ENCODE peak calls at places on chromosomes 16 and 17, in five cellular contexts. G is CD4-positive, CD25-positive, alpha-beta regulatory T cell; H is Panc1; B is GM23248; O is CD4-positive, alpha-beta memory T cell. R is an unnamed sample.

GRCh38 chr17:36524428-36524876 is 10.2 kb downstream of the MYO19 start:
- DNase-seq in G (no peak), H (no peak), B (peak; percentile 37), O (no peak), R (no peak)

GRCh38 chr17:55285340-55286301 is 20.9 kb downstream of the HLF start:
- DNase-seq in G (no peak), H (no peak), B (peak; percentile 52), O (no peak), R (no peak)

GRCh38 chr16:23320695-23321094 is 18.6 kb downstream of the SCNN1B start:
- DNase-seq in G (no peak), H (no peak), B (no peak), O (no peak), R (no peak)

GRCh38 chr17:33262724-33263123 is 30.4 kb downstream of the ASIC2 start:
- DNase-seq in G (no peak), H (no peak), B (no peak), O (no peak), R (no peak)

GRCh38 chr17:70987867-70988340 is 818.6 kb downstream of the KCNJ2 start:
- DNase-seq in G (no peak), H (no peak), B (no peak), O (no peak), R (peak; percentile 67)

GRCh38 chr17:33687831-33688230 is 394.7 kb upstream of the ASIC2 start:
- DNase-seq in G (no peak), H (no peak), B (no peak), O (no peak), R (no peak)

GRCh38 chr16:58755989-58756649 is 22.0 kb upstream of the GOT2 start:
- DNase-seq in G (peak; percentile 58), H (peak; percentile 43), B (peak; percentile 86), O (peak; percentile 76), R (no peak)

GRCh38 chr16:56268799-56269198 is 77.5 kb downstream of the GNAO1 start:
- DNase-seq in G (no peak), H (no peak), B (no peak), O (no peak), R (no peak)

GRCh38 chr16:50335198-50335958 is 33.4 kb downstream of the BRD7 start:
- DNase-seq in G (peak; percentile 54), H (no peak), B (peak; percentile 28), O (peak; percentile 71), R (no peak)

GRCh38 chr16:27401768-27402568 is at the start of gene IL21R:
- DNase-seq in G (peak; percentile 79), H (no peak), B (peak; percentile 92), O (peak; percentile 87), R (no peak)

GRCh38 chr17:81383504-81384421 is 11.5 kb upstream of the BAHCC1 start:
- DNase-seq in G (no peak), H (no peak), B (no peak), O (no peak), R (no peak)

GRCh38 chr16:73176577-73177013 is 128.7 kb upstream of the ZFHX3 start:
- DNase-seq in G (no peak), H (peak; percentile 30), B (peak; percentile 96), O (no peak), R (no peak)

GRCh38 chr16:57529324-57530103 is 6.9 kb downstream of the CCDC102A start:
- DNase-seq in G (no peak), H (no peak), B (no peak), O (no peak), R (no peak)

GRCh38 chr16:84247844-84248243 is 8.0 kb upstream of the KCNG4 start:
- DNase-seq in G (no peak), H (no peak), B (peak; percentile 68), O (no peak), R (no peak)

GRCh38 chr17:45190503-45191282 is 29.0 kb downstream of the HEXIM2 start:
- DNase-seq in G (no peak), H (no peak), B (no peak), O (no peak), R (no peak)

GRCh38 chr17:79991924-79992656 is 43.6 kb downstream of the TBC1D16 start:
- DNase-seq in G (no peak), H (no peak), B (peak; percentile 27), O (no peak), R (no peak)

DNA sequence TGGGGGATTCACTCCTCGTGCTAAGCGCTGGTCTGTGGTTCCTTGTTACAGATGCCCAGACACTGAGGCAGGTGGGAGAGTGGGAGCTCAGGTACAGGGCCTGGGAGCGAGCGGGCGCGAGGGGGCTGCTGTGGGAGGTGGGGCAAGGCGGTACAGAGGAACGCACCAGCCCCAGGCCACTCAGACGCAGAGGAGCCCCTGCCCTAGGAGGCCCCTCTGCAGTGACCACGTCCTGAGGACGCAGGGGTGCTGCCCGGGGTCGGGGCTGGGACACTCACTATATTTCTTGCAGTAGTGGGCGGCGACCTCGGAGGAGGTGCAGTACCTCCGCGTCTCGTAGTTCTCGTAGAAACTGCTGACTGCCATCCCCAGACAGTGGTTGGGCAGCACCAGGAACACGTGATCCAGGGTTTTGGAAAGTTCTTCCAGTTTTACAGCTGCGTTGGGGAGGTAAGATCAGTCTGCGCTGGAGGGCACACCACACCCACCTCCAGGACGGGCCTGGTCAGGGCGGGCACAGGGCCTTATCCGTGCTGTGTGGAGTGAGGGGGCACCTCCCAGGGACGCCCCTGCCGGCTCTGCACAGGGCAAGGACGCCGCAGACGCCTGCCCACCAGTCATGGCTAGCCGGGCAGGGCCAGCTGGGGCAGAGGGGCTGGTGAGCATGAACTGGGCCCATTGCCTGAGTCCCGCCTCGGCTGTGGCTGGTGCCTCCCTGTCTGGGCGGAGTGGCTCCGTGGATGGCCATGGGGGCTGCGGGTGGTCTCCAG is 16.3 kb upstream of the RNPS1 start:
- DNase-seq in G (no peak), H (no peak), B (no peak), O (no peak), R (no peak)
- H3K36me3 ChIP-seq in G (no peaks in the 10 kb centered on the region), H (no peaks in the 10 kb centered on the region), B (no peaks in the 10 kb centered on the region), O (no peaks in the 10 kb centered on the region), R (no peaks in the 10 kb centered on the region)

GRCh38 chr17:19413725-19414124 is 2.7 kb downstream of the RNF112 start:
- DNase-seq in G (no peak), H (no peak), B (no peak), O (no peak), R (no peak)

GRCh38 chr17:19411641-19412040 is 609 bp downstream of the RNF112 start:
- DNase-seq in G (no peak), H (no peak), B (peak; percentile 28), O (no peak), R (no peak)

GRCh38 chr17:19412984-19413383 is 2.0 kb downstream of the RNF112 start:
- DNase-seq in G (no peak), H (no peak), B (no peak), O (no peak), R (no peak)

GRCh38 chr17:19410875-19411291 is at the start of gene RNF112:
- DNase-seq in G (no peak), H (no peak), B (peak; percentile 82), O (no peak), R (no peak)

DNA sequence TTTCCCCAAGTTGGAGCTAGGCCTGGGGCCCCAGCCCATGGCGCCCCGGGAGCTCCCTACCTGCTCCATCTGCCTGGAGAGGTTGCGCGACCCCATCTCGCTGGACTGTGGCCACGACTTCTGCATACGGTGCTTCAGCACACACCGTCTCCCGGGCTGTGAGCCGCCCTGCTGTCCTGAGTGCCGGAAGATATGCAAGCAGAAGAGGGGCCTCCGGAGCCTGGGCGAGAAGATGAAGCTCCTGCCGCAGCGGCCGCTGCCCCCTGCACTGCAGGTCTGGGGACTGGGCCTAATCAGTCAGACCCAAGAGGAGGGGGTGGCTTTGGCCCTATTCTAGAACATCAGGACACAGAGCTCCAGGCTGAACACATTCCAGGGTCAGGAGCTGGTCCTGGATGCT is 1.5 kb downstream of the RNF112 start:
- DNase-seq in G (no peak), H (no peak), B (no peak), O (no peak), R (no peak)
- H3K9me3 ChIP-seq in G (no peaks in the 10 kb centered on the region), H (no peaks in the 10 kb centered on the region), B (no peaks in the 10 kb centered on the region), O (no peaks in the 10 kb centered on the region), R (no peaks in the 10 kb centered on the region)

GRCh38 chr17:76553163-76553908 is 13.5 kb downstream of the PRCD start:
- DNase-seq in G (no peak), H (no peak), B (no peak), O (no peak), R (no peak)
- H3K36me3 ChIP-seq in G (no peaks in the 10 kb centered on the region), H (peaks cover 7% of the 10 kb centered on the region), B (no peaks in the 10 kb centered on the region), O (no peaks in the 10 kb centered on the region), R (no peaks in the 10 kb centered on the region)

GRCh38 chr16:31920373-31920772 is 46.8 kb downstream of the ZNF267 start:
- DNase-seq in G (no peak), H (no peak), B (no peak), O (no peak), R (no peak)
- H3K9me3 ChIP-seq in G (peaks cover 88% of the 10 kb centered on the region), H (peaks cover 72% of the 10 kb centered on the region), B (peaks cover 23% of the 10 kb centered on the region), O (peaks cover 29% of the 10 kb centered on the region), R (peaks cover 5% of the 10 kb centered on the region)

GRCh38 chr17:8140413-8141029 is 11.7 kb downstream of the PER1 start:
- DNase-seq in G (no peak), H (no peak), B (no peak), O (peak; percentile 14), R (no peak)

GRCh38 chr17:8142887-8143580 is 9.2 kb downstream of the PER1 start:
- DNase-seq in G (no peak), H (no peak), B (no peak), O (peak; percentile 22), R (no peak)

GRCh38 chr17:8142158-8142886 is 9.9 kb downstream of the PER1 start:
- DNase-seq in G (no peak), H (no peak), B (no peak), O (peak; percentile 26), R (no peak)

GRCh38 chr17:8141046-8141445 is 11.2 kb downstream of the PER1 start:
- DNase-seq in G (no peak), H (no peak), B (no peak), O (peak; percentile 18), R (no peak)

GRCh38 chr17:8141741-8142140 is 10.5 kb downstream of the PER1 start:
- DNase-seq in G (no peak), H (no peak), B (no peak), O (peak; percentile 22), R (no peak)
- H3K36me3 ChIP-seq in G (peaks cover 47% of the 10 kb centered on the region), H (no peaks in the 10 kb centered on the region), B (peaks cover 16% of the 10 kb centered on the region), O (peaks cover 60% of the 10 kb centered on the region), R (peaks cover 33% of the 10 kb centered on the region)

DNA sequence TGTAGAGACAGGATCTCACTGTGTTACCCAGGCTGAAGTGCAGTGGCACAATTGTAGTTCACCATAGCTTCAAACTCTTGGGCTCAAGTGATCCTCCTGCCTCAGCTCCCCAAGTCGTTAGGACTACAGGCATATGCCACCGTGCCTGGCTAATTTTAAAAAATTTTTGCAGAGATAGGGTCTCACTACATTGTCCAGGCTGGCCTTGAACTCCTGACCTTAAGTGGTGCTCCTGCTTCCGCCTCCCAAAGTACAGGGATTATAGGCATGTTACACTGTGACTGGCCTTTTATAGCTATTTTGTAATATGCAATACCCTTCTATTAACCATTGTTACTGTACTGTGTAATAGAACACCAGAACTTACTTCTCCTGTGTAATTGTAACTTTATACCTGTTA is 139.3 kb upstream of the ZNF267 start:
- DNase-seq in G (no peak), H (no peak), B (no peak), O (no peak), R (no peak)
- H3K9me3 ChIP-seq in G (peaks cover 70% of the 10 kb centered on the region), H (peaks cover 68% of the 10 kb centered on the region), B (no peaks in the 10 kb centered on the region), O (no peaks in the 10 kb centered on the region), R (no peaks in the 10 kb centered on the region)

GRCh38 chr17:75896360-75897075 is at the start of gene TRIM65:
- DNase-seq in G (peak; percentile 66), H (no peak), B (peak; percentile 97), O (peak; percentile 77), R (no peak)
- H3K36me3 ChIP-seq in G (peaks cover 29% of the 10 kb centered on the region), H (peaks cover 5% of the 10 kb centered on the region), B (no peaks in the 10 kb centered on the region), O (peaks cover 25% of the 10 kb centered on the region), R (peaks cover 31% of the 10 kb centered on the region)

R was measured in iPS DF 6.9.